ENCODE peak calls at places on chromosomes 13 and 19, in five cellular contexts. Y is AG04449, B is HFF-Myc, F is lower leg skin, Z is GM12865. O is an unnamed sample.
A peak's percentile ranks its signal among the peaks of the same experiment; 100 is the strongest.

GRCh38 chr13:109790951-109791605 is 4.7 kb upstream of the IRS2 start:
- DNase-seq in Y (no peak), B (no peak), F (no peak), Z (no peak), O (peak; percentile 45)

GRCh38 chr13:21620858-21621257 is 16.9 kb upstream of the MICU2 start:
- DNase-seq in Y (no peak), B (no peak), F (no peak), Z (no peak), O (no peak)

GRCh38 chr13:113848020-113848419 is 15.9 kb downstream of the GAS6 start:
- DNase-seq in Y (no peak), B (no peak), F (peak; percentile 73), Z (no peak), O (no peak)

GRCh38 chr19:29365836-29366417 is 153.0 kb upstream of the UQCRFS1 start:
- DNase-seq in Y (no peak), B (no peak), F (peak; percentile 52), Z (no peak), O (no peak)

GRCh38 chr19:10230904-10231623 is at the start of gene S1PR2:
- DNase-seq in Y (no peak), B (no peak), F (peak; percentile 95), Z (peak; percentile 92), O (peak; percentile 55)

GRCh38 chr19:46637224-46637623 is 1.2 kb upstream of the GNG8 start:
- DNase-seq in Y (no peak), B (no peak), F (no peak), Z (no peak), O (no peak)

GRCh38 chr13:37453246-37453645 is 145.3 kb downstream of the POSTN start:
- DNase-seq in Y (no peak), B (no peak), F (no peak), Z (no peak), O (no peak)

GRCh38 chr13:67052550-67053237 is 177.4 kb downstream of the PCDH9 start:
- DNase-seq in Y (no peak), B (no peak), F (no peak), Z (no peak), O (no peak)

GRCh38 chr13:57629821-57630235 is 1.7 kb upstream of the PCDH17 start:
- DNase-seq in Y (no peak), B (no peak), F (peak; percentile 95), Z (no peak), O (peak; percentile 93)

GRCh38 chr13:41306271-41307150 is 4.6 kb upstream of the NAA16 start:
- DNase-seq in Y (no peak), B (no peak), F (no peak), Z (no peak), O (peak; percentile 63)

GRCh38 chr19:47240996-47241918 is 10.3 kb upstream of the BBC3 start:
- DNase-seq in Y (no peak), B (no peak), F (peak; percentile 92), Z (peak; percentile 72), O (peak; percentile 81)

GRCh38 chr19:45824531-45825262 is 9.6 kb upstream of the RSPH6A start:
- DNase-seq in Y (no peak), B (no peak), F (no peak), Z (no peak), O (no peak)

GRCh38 chr19:46802152-46802551 is 13.8 kb upstream of the SLC1A5 start:
- DNase-seq in Y (no peak), B (no peak), F (no peak), Z (no peak), O (no peak)

GRCh38 chr19:35029737-35030256 is 473 bp upstream of the SCN1B start:
- DNase-seq in Y (no peak), B (no peak), F (no peak), Z (no peak), O (peak; percentile 26)

GRCh38 chr19:362683-363082 is 18.1 kb upstream of the MIER2 start:
- DNase-seq in Y (no peak), B (no peak), F (peak; percentile 49), Z (no peak), O (no peak)

GRCh38 chr13:96573563-96573962 is 420.7 kb downstream of the OXGR1 start:
- DNase-seq in Y (no peak), B (no peak), F (no peak), Z (no peak), O (no peak)

GRCh38 chr19:34555447-34555846 is 73.9 kb downstream of the WTIP start:
- DNase-seq in Y (no peak), B (no peak), F (no peak), Z (peak; percentile 9), O (no peak)

GRCh38 chr13:20573636-20574035 is 6.7 kb downstream of the IFT88 start:
- DNase-seq in Y (no peak), B (no peak), F (no peak), Z (no peak), O (no peak)

GRCh38 chr13:75908137-75908536 is 272.0 kb downstream of the LMO7 start:
- DNase-seq in Y (no peak), B (peak; percentile 22), F (no peak), Z (no peak), O (no peak)

GRCh38 chr19:13011653-13012389 is 16.5 kb downstream of the NFIX start:
- DNase-seq in Y (no peak), B (no peak), F (no peak), Z (no peak), O (no peak)

GRCh38 chr19:17404015-17404414 is 1.4 kb downstream of the BST2 start:
- DNase-seq in Y (no peak), B (no peak), F (no peak), Z (peak; percentile 21), O (no peak)

GRCh38 chr19:13718733-13719132 is 45.6 kb upstream of the MRI1 start:
- DNase-seq in Y (peak; percentile 53), B (no peak), F (no peak), Z (peak; percentile 17), O (peak; percentile 66)

DNA sequence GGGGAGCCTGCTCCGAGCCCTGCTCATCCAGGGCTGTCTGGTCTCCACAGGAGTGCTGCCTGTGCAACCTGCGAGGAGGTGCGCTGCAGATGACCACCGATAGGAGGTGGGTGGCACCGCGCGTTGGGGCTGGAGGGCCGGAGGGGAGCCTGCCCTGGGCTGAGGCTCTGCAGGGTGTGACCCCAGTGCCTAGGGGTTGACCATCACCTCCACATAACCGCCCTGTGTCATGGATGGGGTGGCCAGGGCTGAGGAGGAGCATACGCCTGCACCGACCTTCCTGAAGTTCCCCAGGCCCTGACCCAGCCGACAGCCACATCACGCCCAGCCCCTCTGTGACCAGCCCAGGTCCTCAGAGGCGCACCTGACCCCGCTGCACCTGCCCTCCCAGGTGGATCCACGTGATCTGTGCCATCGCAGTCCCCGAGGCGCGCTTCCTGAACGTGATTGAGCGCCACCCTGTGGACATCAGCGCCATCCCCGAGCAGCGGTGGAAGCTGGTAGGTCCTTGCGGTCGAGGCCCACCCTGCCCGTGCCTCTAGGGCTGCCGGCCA is 168.7 kb downstream of the KDM4B start:
- DNase-seq in Y (no peak), B (no peak), F (no peak), Z (no peak), O (no peak)
- TF ChIP-seq CTCF in Y (peak; percentile 30), B (peak; percentile 27), F (no peak), Z (no peak), O (peak; percentile 39)

DNA sequence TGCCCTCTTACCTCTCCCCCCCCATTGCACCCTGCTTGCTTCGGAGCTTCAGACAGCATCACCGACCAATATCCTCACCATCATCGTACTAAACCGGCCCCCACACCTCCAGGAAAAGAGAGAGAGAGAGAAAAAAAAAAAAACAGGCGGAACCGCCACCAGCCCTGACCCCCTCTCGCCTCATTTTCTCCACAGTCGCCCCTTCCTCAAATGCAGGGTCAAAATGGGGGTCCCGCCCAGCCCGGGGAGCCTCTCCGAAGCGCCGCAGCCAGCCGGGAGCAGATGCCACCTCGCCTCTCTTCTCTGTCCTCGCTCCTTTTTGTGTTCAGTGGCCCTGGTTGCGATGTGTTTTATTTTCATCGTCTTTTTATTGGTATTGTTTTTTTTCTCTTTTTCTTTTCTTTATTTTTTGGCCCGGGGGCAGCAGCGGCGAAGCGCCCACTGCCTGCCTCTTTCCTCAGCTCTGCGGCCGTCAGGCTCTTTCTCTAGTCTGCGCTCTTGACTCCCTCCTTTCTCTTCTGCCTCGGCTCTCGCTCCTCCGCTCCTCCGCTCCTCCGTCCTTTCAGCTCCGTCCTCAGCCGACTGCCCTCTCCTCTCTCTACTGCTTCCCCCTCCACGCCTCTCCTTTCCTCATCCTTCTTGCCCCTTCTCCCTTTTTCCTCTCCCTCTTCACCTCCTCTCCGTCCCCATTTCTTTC is 41.4 kb downstream of the DEDD2 start:
- DNase-seq in Y (no peak), B (no peak), F (no peak), Z (no peak), O (peak; percentile 23)
- H3K4me3 ChIP-seq in Y (peak overlapping the region; percentile 60), B (peak overlapping the region; percentile 35), F (peak overlapping the region; percentile 30), Z (no peak overlapping the region), O (peak overlapping the region; percentile 41)

DNA sequence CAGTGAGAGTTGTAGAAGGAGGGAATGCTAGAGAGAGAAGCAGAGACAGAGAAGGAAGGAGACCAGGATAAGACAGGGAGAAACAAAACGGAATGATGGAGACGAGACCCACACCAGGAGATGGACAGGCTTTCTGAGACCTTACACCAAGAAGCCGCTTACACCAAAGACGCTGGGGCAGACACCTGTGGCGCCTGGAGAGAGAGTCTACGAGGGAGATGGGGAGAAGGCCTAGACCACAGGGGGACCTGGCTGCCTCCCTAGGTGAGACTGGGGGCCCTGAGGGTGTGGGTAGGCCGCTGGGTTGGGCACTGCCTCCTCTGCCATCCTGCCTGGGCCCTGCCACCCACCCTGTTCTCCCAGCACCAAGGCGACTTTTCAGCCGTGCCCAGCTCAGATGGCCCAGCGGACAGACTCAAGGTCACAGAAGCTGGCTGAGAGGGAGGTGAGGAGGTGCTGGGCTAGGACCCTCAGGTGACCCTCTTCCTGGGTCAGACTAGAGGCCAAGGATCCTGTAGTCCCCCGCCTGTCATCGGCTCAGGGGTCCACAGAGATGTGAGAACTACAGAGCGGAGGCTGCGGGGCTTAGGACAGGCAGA is 5.0 kb downstream of the PLIN5 start:
- DNase-seq in Y (no peak), B (no peak), F (no peak), Z (no peak), O (no peak)
- TF ChIP-seq CTCF in Y (no peak), B (no peak), F (no peak), Z (no peak), O (no peak)

GRCh38 chr13:29782798-29783197 is 67.6 kb downstream of the UBL3 start:
- DNase-seq in Y (no peak), B (no peak), F (no peak), Z (peak; percentile 32), O (no peak)

GRCh38 chr13:29791508-29791907 is 58.9 kb downstream of the UBL3 start:
- DNase-seq in Y (no peak), B (no peak), F (no peak), Z (peak; percentile 6), O (no peak)

GRCh38 chr13:29785978-29786377 is 64.4 kb downstream of the UBL3 start:
- DNase-seq in Y (no peak), B (no peak), F (no peak), Z (no peak), O (no peak)

GRCh38 chr13:29791997-29792775 is 58.2 kb downstream of the UBL3 start:
- DNase-seq in Y (no peak), B (no peak), F (no peak), Z (no peak), O (peak; percentile 12)

GRCh38 chr13:29786698-29787097 is 63.7 kb downstream of the UBL3 start:
- DNase-seq in Y (no peak), B (no peak), F (no peak), Z (no peak), O (no peak)
- H3K4me3 ChIP-seq in Y (no peak overlapping the region), B (no peak overlapping the region), F (no peak overlapping the region), Z (no peak overlapping the region), O (no peak overlapping the region)

O was measured in astrocyte of the spinal cord.